ENCODE peak calls at places on chromosomes 4 and X, in eight cellular contexts. One of them, this sample, is unnamed.

GRCh38 chrX:56994375-56995270 is 718 bp downstream of the SPIN3 start:
- DNase-seq in aorta: no peak
- DNase-seq in amniotic stem cell: no peak
- DNase-seq in GM04504: no peak
- DNase-seq in activated effector memory CD4-positive, alpha-beta T cell treated with Interleukin-2 at 50 U/mL for 16 hours: no peak
- DNase-seq in GM12892: no peak
- DNase-seq in stimulated activated CD4-positive, alpha-beta T cell treated with anti-CD3 and anti-CD28 coated beads, TNF-alpha, amount 100 ng/mL, for 48 hours: no peak
- DNase-seq in non-pigmented ciliary epithelial cell: no peak
- DNase-seq in this sample: no peak

GRCh38 chr4:1187182-1187581 is 14.8 kb upstream of the SPON2 start:
- DNase-seq in aorta: no peak
- DNase-seq in amniotic stem cell: no peak
- DNase-seq in GM04504: no peak
- DNase-seq in activated effector memory CD4-positive, alpha-beta T cell treated with Interleukin-2 at 50 U/mL for 16 hours: no peak
- DNase-seq in GM12892: no peak
- DNase-seq in stimulated activated CD4-positive, alpha-beta T cell treated with anti-CD3 and anti-CD28 coated beads, TNF-alpha, amount 100 ng/mL, for 48 hours: no peak
- DNase-seq in non-pigmented ciliary epithelial cell: no peak
- DNase-seq in this sample: no peak

GRCh38 chr4:173317003-173317402 is 17.2 kb downstream of the HMGB2 start:
- DNase-seq in aorta: no peak
- DNase-seq in amniotic stem cell: no peak
- DNase-seq in GM04504: no peak
- DNase-seq in activated effector memory CD4-positive, alpha-beta T cell treated with Interleukin-2 at 50 U/mL for 16 hours: no peak
- DNase-seq in GM12892: no peak
- DNase-seq in stimulated activated CD4-positive, alpha-beta T cell treated with anti-CD3 and anti-CD28 coated beads, TNF-alpha, amount 100 ng/mL, for 48 hours: no peak
- DNase-seq in non-pigmented ciliary epithelial cell: no peak
- DNase-seq in this sample: no peak

GRCh38 chrX:153641575-153642312 is 5.3 kb upstream of the DUSP9 start:
- DNase-seq in aorta: peak
- DNase-seq in amniotic stem cell: no peak
- DNase-seq in GM04504: no peak
- DNase-seq in activated effector memory CD4-positive, alpha-beta T cell treated with Interleukin-2 at 50 U/mL for 16 hours: no peak
- DNase-seq in GM12892: no peak
- DNase-seq in stimulated activated CD4-positive, alpha-beta T cell treated with anti-CD3 and anti-CD28 coated beads, TNF-alpha, amount 100 ng/mL, for 48 hours: no peak
- DNase-seq in non-pigmented ciliary epithelial cell: no peak
- DNase-seq in this sample: no peak

GRCh38 chr4:146059865-146060264 is 115.7 kb upstream of the LSM6 start:
- DNase-seq in aorta: peak
- DNase-seq in amniotic stem cell: no peak
- DNase-seq in GM04504: no peak
- DNase-seq in activated effector memory CD4-positive, alpha-beta T cell treated with Interleukin-2 at 50 U/mL for 16 hours: no peak
- DNase-seq in GM12892: peak
- DNase-seq in stimulated activated CD4-positive, alpha-beta T cell treated with anti-CD3 and anti-CD28 coated beads, TNF-alpha, amount 100 ng/mL, for 48 hours: no peak
- DNase-seq in non-pigmented ciliary epithelial cell: no peak
- DNase-seq in this sample: peak

GRCh38 chr4:151673913-151674520 is 86.8 kb downstream of the GATB start:
- DNase-seq in aorta: no peak
- DNase-seq in amniotic stem cell: no peak
- DNase-seq in GM04504: no peak
- DNase-seq in activated effector memory CD4-positive, alpha-beta T cell treated with Interleukin-2 at 50 U/mL for 16 hours: no peak
- DNase-seq in GM12892: no peak
- DNase-seq in stimulated activated CD4-positive, alpha-beta T cell treated with anti-CD3 and anti-CD28 coated beads, TNF-alpha, amount 100 ng/mL, for 48 hours: no peak
- DNase-seq in non-pigmented ciliary epithelial cell: no peak
- DNase-seq in this sample: no peak

GRCh38 chrX:110276778-110277177 is 41.1 kb downstream of the AMMECR1 start:
- DNase-seq in aorta: no peak
- DNase-seq in amniotic stem cell: no peak
- DNase-seq in GM04504: no peak
- DNase-seq in activated effector memory CD4-positive, alpha-beta T cell treated with Interleukin-2 at 50 U/mL for 16 hours: no peak
- DNase-seq in GM12892: no peak
- DNase-seq in stimulated activated CD4-positive, alpha-beta T cell treated with anti-CD3 and anti-CD28 coated beads, TNF-alpha, amount 100 ng/mL, for 48 hours: no peak
- DNase-seq in non-pigmented ciliary epithelial cell: no peak
- DNase-seq in this sample: peak

GRCh38 chr4:145230726-145231125 is 50.3 kb upstream of the OTUD4 start:
- DNase-seq in aorta: no peak
- DNase-seq in amniotic stem cell: peak
- DNase-seq in GM04504: peak
- DNase-seq in activated effector memory CD4-positive, alpha-beta T cell treated with Interleukin-2 at 50 U/mL for 16 hours: no peak
- DNase-seq in GM12892: no peak
- DNase-seq in stimulated activated CD4-positive, alpha-beta T cell treated with anti-CD3 and anti-CD28 coated beads, TNF-alpha, amount 100 ng/mL, for 48 hours: no peak
- DNase-seq in non-pigmented ciliary epithelial cell: peak
- DNase-seq in this sample: no peak

GRCh38 chr4:153465922-153466636 is at the start of gene TMEM131L:
- DNase-seq in aorta: peak
- DNase-seq in amniotic stem cell: no peak
- DNase-seq in GM04504: no peak
- DNase-seq in activated effector memory CD4-positive, alpha-beta T cell treated with Interleukin-2 at 50 U/mL for 16 hours: peak
- DNase-seq in GM12892: peak
- DNase-seq in stimulated activated CD4-positive, alpha-beta T cell treated with anti-CD3 and anti-CD28 coated beads, TNF-alpha, amount 100 ng/mL, for 48 hours: no peak
- DNase-seq in non-pigmented ciliary epithelial cell: no peak
- DNase-seq in this sample: no peak

GRCh38 chr4:156749791-156750403 is 221.7 kb downstream of the PDGFC start:
- DNase-seq in aorta: no peak
- DNase-seq in amniotic stem cell: no peak
- DNase-seq in GM04504: peak
- DNase-seq in activated effector memory CD4-positive, alpha-beta T cell treated with Interleukin-2 at 50 U/mL for 16 hours: no peak
- DNase-seq in GM12892: no peak
- DNase-seq in stimulated activated CD4-positive, alpha-beta T cell treated with anti-CD3 and anti-CD28 coated beads, TNF-alpha, amount 100 ng/mL, for 48 hours: no peak
- DNase-seq in non-pigmented ciliary epithelial cell: no peak
- DNase-seq in this sample: no peak

GRCh38 chr4:76562161-76562560 is 127.1 kb downstream of the SHROOM3 start:
- DNase-seq in aorta: no peak
- DNase-seq in amniotic stem cell: peak
- DNase-seq in GM04504: no peak
- DNase-seq in activated effector memory CD4-positive, alpha-beta T cell treated with Interleukin-2 at 50 U/mL for 16 hours: no peak
- DNase-seq in GM12892: no peak
- DNase-seq in stimulated activated CD4-positive, alpha-beta T cell treated with anti-CD3 and anti-CD28 coated beads, TNF-alpha, amount 100 ng/mL, for 48 hours: no peak
- DNase-seq in non-pigmented ciliary epithelial cell: no peak
- DNase-seq in this sample: no peak

This sample was measured in GM18507.